ENCODE peak calls at places on chromosomes 2 and 18, in eight cellular contexts. W is GM12865, C is omental fat pad, J is GM06990, Z is AG10803, G is GM12864, S is bronchial epithelial cell, A is cardiac fibroblast. F is an unnamed sample.
A peak's percentile ranks its signal among the peaks of the same experiment; 100 is the strongest.

GRCh38 chr2:224086226-224086911 is 47.3 kb upstream of the SERPINE2 start:
- DNase-seq in W (no peak), C (no peak), J (no peak), Z (peak; percentile 97), G (peak; percentile 12), S (peak; percentile 99), A (peak; percentile 96), F (no peak)

GRCh38 chr18:248053-248452 is 19.8 kb downstream of the THOC1 start:
- DNase-seq in W (no peak), C (no peak), J (no peak), Z (no peak), G (no peak), S (no peak), A (no peak), F (no peak)

GRCh38 chr2:162118166-162119031 is 33.6 kb downstream of the GCG start:
- DNase-seq in W (no peak), C (no peak), J (no peak), Z (peak; percentile 78), G (no peak), S (peak; percentile 88), A (peak; percentile 79), F (no peak)

GRCh38 chr18:72107647-72108046 is 436.5 kb downstream of the CBLN2 start:
- DNase-seq in W (no peak), C (no peak), J (no peak), Z (peak; percentile 2), G (no peak), S (no peak), A (no peak), F (no peak)

GRCh38 chr18:71878226-71878625 is 665.9 kb downstream of the CBLN2 start:
- DNase-seq in W (no peak), C (no peak), J (no peak), Z (no peak), G (no peak), S (no peak), A (no peak), F (no peak)

GRCh38 chr2:158817596-158817995 is 22.5 kb downstream of the DAPL1 start:
- DNase-seq in W (no peak), C (no peak), J (no peak), Z (peak; percentile 82), G (no peak), S (no peak), A (peak; percentile 53), F (no peak)

GRCh38 chr2:99960724-99961566 is 181.4 kb downstream of the AFF3 start:
- DNase-seq in W (no peak), C (no peak), J (no peak), Z (no peak), G (no peak), S (no peak), A (no peak), F (no peak)

GRCh38 chr2:10530607-10531239 is 82.6 kb upstream of the ODC1 start:
- DNase-seq in W (no peak), C (no peak), J (no peak), Z (no peak), G (no peak), S (no peak), A (no peak), F (no peak)

GRCh38 chr2:66437601-66438497 is 2.9 kb downstream of the MEIS1 start:
- DNase-seq in W (no peak), C (no peak), J (no peak), Z (no peak), G (no peak), S (peak; percentile 17), A (peak; percentile 68), F (no peak)

GRCh38 chr2:164661349-164661748 is 40.1 kb upstream of the GRB14 start:
- DNase-seq in W (no peak), C (no peak), J (no peak), Z (peak; percentile 48), G (no peak), S (peak; percentile 56), A (peak; percentile 71), F (no peak)

GRCh38 chr2:43737097-43737854 is 36.6 kb upstream of the DYNC2LI1 start:
- DNase-seq in W (no peak), C (peak; percentile 28), J (no peak), Z (peak; percentile 92), G (no peak), S (peak; percentile 14), A (peak; percentile 90), F (no peak)

GRCh38 chr2:62662548-62662947 is 43.0 kb upstream of the EHBP1 start:
- DNase-seq in W (peak; percentile 36), C (no peak), J (no peak), Z (peak; percentile 44), G (no peak), S (no peak), A (no peak), F (no peak)

GRCh38 chr2:203928849-203929248 is 7.7 kb upstream of the ICOS start:
- DNase-seq in W (no peak), C (no peak), J (no peak), Z (no peak), G (no peak), S (peak; percentile 37), A (peak; percentile 31), F (no peak)

GRCh38 chr2:105175231-105175630 is 66.3 kb upstream of the GPR45 start:
- DNase-seq in W (no peak), C (no peak), J (no peak), Z (no peak), G (no peak), S (no peak), A (no peak), F (no peak)

GRCh38 chr2:29114841-29115609 is at the start of gene CLIP4:
- DNase-seq in W (peak; percentile 70), C (no peak), J (peak; percentile 80), Z (peak; percentile 59), G (no peak), S (peak; percentile 20), A (peak; percentile 51), F (peak; percentile 85)

GRCh38 chr2:104521247-104521646 is 332.7 kb upstream of the POU3F3 start:
- DNase-seq in W (peak; percentile 5), C (no peak), J (no peak), Z (no peak), G (no peak), S (no peak), A (no peak), F (no peak)

GRCh38 chr2:114254875-114255274 is 187.6 kb upstream of the DPP10 start:
- DNase-seq in W (no peak), C (no peak), J (no peak), Z (no peak), G (no peak), S (no peak), A (no peak), F (no peak)

GRCh38 chr2:112692914-112693313 is 27.9 kb upstream of the NT5DC4 start:
- DNase-seq in W (no peak), C (no peak), J (peak; percentile 37), Z (no peak), G (no peak), S (peak; percentile 77), A (no peak), F (no peak)

GRCh38 chr2:145186303-145186702 is 666.4 kb upstream of the ZEB2 start:
- DNase-seq in W (peak; percentile 6), C (no peak), J (peak; percentile 4), Z (peak; percentile 70), G (no peak), S (no peak), A (no peak), F (no peak)
- TF ChIP-seq CTCF in W (no peak), C (no peak), J (peak; percentile 37), Z (peak; percentile 35), G (peak; percentile 36), S (no peak), A (no peak), F (no peak)

DNA sequence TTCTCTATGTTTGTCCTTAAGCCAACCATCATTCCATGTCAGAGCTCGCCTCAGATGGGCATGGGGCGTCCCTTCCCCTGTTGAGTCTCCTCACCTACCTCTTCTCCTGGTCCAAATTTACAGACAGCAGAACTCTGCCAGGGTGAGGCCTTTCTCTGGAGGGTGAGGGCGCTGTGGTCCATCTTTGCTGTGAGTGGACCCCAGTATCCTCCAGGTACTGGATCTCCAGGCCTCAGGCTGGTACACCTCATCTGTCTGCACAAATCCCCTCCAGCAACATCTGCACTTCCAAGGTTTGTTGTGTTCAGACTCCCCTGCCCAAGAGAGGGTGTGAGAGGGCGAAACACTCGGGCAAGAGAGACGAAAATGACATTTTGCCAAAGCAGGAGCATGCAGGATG is 63.9 kb upstream of the EDAR start:
- DNase-seq in W (no peak), C (no peak), J (no peak), Z (no peak), G (no peak), S (no peak), A (no peak), F (no peak)
- TF ChIP-seq CTCF in W (no peak), C (no peak), J (no peak), Z (no peak), G (no peak), S (no peak), A (no peak), F (no peak)

GRCh38 chr2:139949242-139949972 is 1169.2 kb upstream of the NXPH2 start:
- DNase-seq in W (no peak), C (no peak), J (no peak), Z (no peak), G (no peak), S (no peak), A (no peak), F (no peak)

GRCh38 chr2:139940701-139941100 is 1160.5 kb upstream of the NXPH2 start:
- DNase-seq in W (no peak), C (no peak), J (no peak), Z (no peak), G (no peak), S (no peak), A (no peak), F (no peak)

DNA sequence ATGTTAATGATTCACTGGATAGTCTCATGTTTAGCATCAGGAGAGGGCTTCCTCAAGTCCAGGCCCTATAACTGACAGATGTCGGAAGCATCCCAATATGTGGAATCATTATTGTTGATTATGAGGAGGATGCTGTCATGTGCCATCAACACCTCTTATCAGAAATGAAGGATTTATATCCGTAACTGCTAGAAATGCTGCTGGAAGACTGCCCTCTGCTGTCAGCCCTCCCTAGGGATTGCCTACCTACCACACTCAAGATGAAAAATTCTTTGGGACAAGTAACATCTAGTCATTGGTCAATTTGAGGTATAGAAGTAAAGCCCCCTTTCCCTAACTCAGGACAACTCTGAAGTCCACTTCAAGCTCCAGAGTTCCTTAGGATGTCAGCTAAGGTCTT is 1166.5 kb upstream of the NXPH2 start:
- DNase-seq in W (no peak), C (no peak), J (no peak), Z (no peak), G (no peak), S (no peak), A (no peak), F (no peak)
- TF ChIP-seq CTCF in W (no peak), C (no peak), J (no peak), Z (no peak), G (no peak), S (no peak), A (no peak), F (no peak)

DNA sequence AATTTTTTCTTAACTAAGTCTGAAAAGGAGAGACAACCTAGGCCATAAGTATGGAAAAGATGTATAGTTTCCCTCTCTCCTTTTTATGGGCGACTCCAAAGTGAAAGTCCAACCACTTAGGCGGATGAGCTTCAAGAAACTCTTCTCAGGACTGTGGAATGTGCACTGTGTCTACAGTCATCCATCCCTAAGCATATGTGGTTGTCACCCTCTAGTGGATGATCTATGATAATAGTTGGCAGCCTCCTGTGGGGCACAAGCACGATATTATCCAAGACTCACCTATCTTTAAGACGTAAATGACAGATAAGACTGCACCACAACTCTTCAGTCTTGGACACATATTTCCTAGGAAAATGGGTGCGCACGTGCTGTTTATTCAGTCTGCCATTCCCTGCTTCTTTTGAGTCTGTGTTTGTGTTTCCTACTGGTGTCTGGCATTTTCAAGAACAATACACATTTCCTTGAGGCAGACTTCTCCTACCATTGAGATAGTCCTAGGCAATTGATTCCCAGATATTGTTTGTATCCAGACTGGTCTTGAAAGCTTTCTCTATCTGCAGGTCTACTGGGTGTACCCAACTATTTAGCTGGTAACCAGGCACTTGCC is 145.5 kb upstream of the CTAGE1 start:
- DNase-seq in W (peak; percentile 64), C (no peak), J (peak; percentile 9), Z (peak; percentile 90), G (peak; percentile 15), S (peak; percentile 89), A (peak; percentile 95), F (peak; percentile 49)
- TF ChIP-seq CTCF in W (peak; percentile 57), C (no peak), J (peak; percentile 47), Z (peak; percentile 90), G (peak; percentile 59), S (peak; percentile 72), A (peak; percentile 80), F (peak; percentile 58)